ENCODE peak calls at places on chromosome 7, in four cellular contexts. V, G, B and J are unnamed samples.

GRCh38 chr7:57210212-57210611 is 78.0 kb upstream of the ZNF479 start:
- DNase-seq in V (no peak), G (no peak), B (no peak), J (no peak)

GRCh38 chr7:31373337-31374289 is 33.1 kb upstream of the NEUROD6 start:
- DNase-seq in V (no peak), G (peak), B (no peak), J (peak)

GRCh38 chr7:116687801-116688201 is 15.8 kb downstream of the MET start:
- DNase-seq in V (no peak), G (no peak), B (peak), J (no peak)

GRCh38 chr7:112129655-112130323 is 76.4 kb downstream of the DOCK4 start:
- DNase-seq in V (no peak), G (no peak), B (no peak), J (no peak)

GRCh38 chr7:149196151-149196704 is 882 bp downstream of the ZNF282 start:
- DNase-seq in V (no peak), G (peak), B (no peak), J (peak)

GRCh38 chr7:89334785-89335184 is 539.2 kb upstream of the TEX47 start:
- DNase-seq in V (no peak), G (no peak), B (no peak), J (peak)

GRCh38 chr7:26440253-26440992 is 148.8 kb downstream of the SNX10 start:
- DNase-seq in V (no peak), G (no peak), B (no peak), J (no peak)

GRCh38 chr7:45980181-45980905 is 59.3 kb upstream of the IGFBP3 start:
- DNase-seq in V (no peak), G (no peak), B (no peak), J (no peak)

GRCh38 chr7:49001610-49002033 is 77.3 kb downstream of the CDC14C start:
- DNase-seq in V (no peak), G (peak), B (no peak), J (peak)

GRCh38 chr7:40644454-40645188 is 509.8 kb downstream of the SUGCT start:
- DNase-seq in V (no peak), G (no peak), B (no peak), J (no peak)

GRCh38 chr7:11570922-11571550 is 261.0 kb downstream of the THSD7A start:
- DNase-seq in V (no peak), G (no peak), B (no peak), J (no peak)